ENCODE peak calls at places on chromosome 11, in seven cellular contexts. A, E, G, C, S, B and W are unnamed samples.

GRCh38 chr11:7665473-7666291 is 7.6 kb downstream of the CYB5R2 start:
- DNase-seq in A (peak; percentile 42), E (peak; percentile 85), G (peak; percentile 91), C (peak; percentile 86), S (peak; percentile 59), B (peak; percentile 88), W (peak; percentile 35)

GRCh38 chr11:102552447-102553200 is 22.1 kb upstream of the MMP7 start:
- DNase-seq in A (peak; percentile 99), E (peak; percentile 96), G (no peak), C (peak; percentile 98), S (no peak), B (peak; percentile 50), W (peak; percentile 84)

GRCh38 chr11:9787260-9787659 is 123.4 kb downstream of the SWAP70 start:
- DNase-seq in A (no peak), E (no peak), G (no peak), C (no peak), S (no peak), B (no peak), W (no peak)

GRCh38 chr11:60860943-60861342 is 5.2 kb upstream of the PTGDR2 start:
- DNase-seq in A (no peak), E (no peak), G (no peak), C (no peak), S (no peak), B (no peak), W (no peak)

GRCh38 chr11:132026746-132027145 is 656.3 kb downstream of the NTM start:
- DNase-seq in A (no peak), E (no peak), G (no peak), C (no peak), S (no peak), B (no peak), W (no peak)

GRCh38 chr11:20093775-20094174 is 66.5 kb downstream of the DBX1 start:
- DNase-seq in A (no peak), E (no peak), G (no peak), C (no peak), S (no peak), B (no peak), W (no peak)

GRCh38 chr11:124984512-124984854 is 30.5 kb downstream of the CCDC15 start:
- DNase-seq in A (no peak), E (no peak), G (peak; percentile 23), C (no peak), S (no peak), B (no peak), W (no peak)

GRCh38 chr11:70304208-70304603 is 33.7 kb downstream of the PPFIA1 start:
- DNase-seq in A (no peak), E (no peak), G (no peak), C (no peak), S (no peak), B (no peak), W (no peak)

GRCh38 chr11:1054143-1055108 is 17.9 kb upstream of the MUC6 start:
- DNase-seq in A (no peak), E (peak; percentile 64), G (peak; percentile 61), C (peak; percentile 83), S (no peak), B (peak; percentile 90), W (no peak)

GRCh38 chr11:43316451-43316850 is 4.7 kb downstream of the API5 start:
- DNase-seq in A (no peak), E (no peak), G (no peak), C (peak; percentile 20), S (no peak), B (no peak), W (peak; percentile 18)

GRCh38 chr11:47850337-47850736 is 2.2 kb upstream of the NUP160 start:
- DNase-seq in A (no peak), E (no peak), G (no peak), C (no peak), S (no peak), B (no peak), W (no peak)

GRCh38 chr11:78338138-78338537 is 79.5 kb downstream of the GAB2 start:
- DNase-seq in A (no peak), E (no peak), G (no peak), C (no peak), S (no peak), B (no peak), W (no peak)

GRCh38 chr11:46051102-46051501 is 70.2 kb downstream of the PHF21A start:
- DNase-seq in A (no peak), E (no peak), G (no peak), C (no peak), S (no peak), B (no peak), W (no peak)

GRCh38 chr11:43508511-43508918 is 149.8 kb downstream of the TTC17 start:
- DNase-seq in A (peak; percentile 61), E (peak; percentile 19), G (no peak), C (peak; percentile 45), S (no peak), B (no peak), W (peak; percentile 80)

GRCh38 chr11:73480677-73481076 is 104.5 kb downstream of the RELT start:
- DNase-seq in A (no peak), E (no peak), G (no peak), C (no peak), S (no peak), B (no peak), W (no peak)

GRCh38 chr11:108875134-108875533 is 210.3 kb downstream of the DDX10 start:
- DNase-seq in A (no peak), E (no peak), G (no peak), C (no peak), S (no peak), B (no peak), W (no peak)

GRCh38 chr11:124612567-124613245 is 1.5 kb downstream of the PANX3 start:
- DNase-seq in A (no peak), E (no peak), G (no peak), C (no peak), S (no peak), B (no peak), W (no peak)

GRCh38 chr11:97722721-97723120 is 1298.0 kb upstream of the CNTN5 start:
- DNase-seq in A (no peak), E (no peak), G (no peak), C (no peak), S (no peak), B (no peak), W (peak; percentile 26)

GRCh38 chr11:88175004-88175706 is at the start of gene RAB38:
- DNase-seq in A (peak; percentile 70), E (peak; percentile 4), G (peak; percentile 89), C (no peak), S (no peak), B (peak; percentile 56), W (peak; percentile 64)

GRCh38 chr11:9853929-9854557 is 190.2 kb downstream of the SWAP70 start:
- DNase-seq in A (no peak), E (no peak), G (no peak), C (no peak), S (no peak), B (no peak), W (no peak)

GRCh38 chr11:972812-973211 is 47.1 kb downstream of the AP2A2 start:
- DNase-seq in A (no peak), E (no peak), G (no peak), C (no peak), S (no peak), B (no peak), W (no peak)

DNA sequence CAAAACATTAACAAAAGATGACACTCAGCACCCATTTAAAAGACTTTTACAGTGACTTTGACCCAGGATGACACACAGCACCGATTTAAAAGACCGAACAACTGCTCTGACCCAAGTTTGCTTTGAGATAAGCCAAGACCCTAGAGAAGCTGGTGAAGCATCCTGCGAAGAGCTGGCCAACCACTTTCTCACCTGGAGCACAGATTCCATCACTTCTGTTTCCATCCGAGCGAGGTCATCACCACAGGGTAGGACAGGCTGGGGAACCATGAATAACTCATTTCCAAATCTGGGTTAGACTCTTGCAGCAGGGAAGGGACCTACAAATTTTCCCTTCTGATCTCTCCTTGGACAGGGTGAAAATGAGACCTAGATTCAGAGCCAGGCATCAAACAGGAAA is 12.9 kb downstream of the CLMP start:
- DNase-seq in A (no peak), E (no peak), G (no peak), C (no peak), S (no peak), B (no peak), W (no peak)
- H3K4me1 ChIP-seq in A (peaks cover 75% of the 10 kb centered on the region), E (peaks cover 59% of the 10 kb centered on the region), G (peaks cover 3% of the 10 kb centered on the region), C (peaks cover 58% of the 10 kb centered on the region), S (no peaks in the 10 kb centered on the region), B (no peaks in the 10 kb centered on the region), W (no peaks in the 10 kb centered on the region)

DNA sequence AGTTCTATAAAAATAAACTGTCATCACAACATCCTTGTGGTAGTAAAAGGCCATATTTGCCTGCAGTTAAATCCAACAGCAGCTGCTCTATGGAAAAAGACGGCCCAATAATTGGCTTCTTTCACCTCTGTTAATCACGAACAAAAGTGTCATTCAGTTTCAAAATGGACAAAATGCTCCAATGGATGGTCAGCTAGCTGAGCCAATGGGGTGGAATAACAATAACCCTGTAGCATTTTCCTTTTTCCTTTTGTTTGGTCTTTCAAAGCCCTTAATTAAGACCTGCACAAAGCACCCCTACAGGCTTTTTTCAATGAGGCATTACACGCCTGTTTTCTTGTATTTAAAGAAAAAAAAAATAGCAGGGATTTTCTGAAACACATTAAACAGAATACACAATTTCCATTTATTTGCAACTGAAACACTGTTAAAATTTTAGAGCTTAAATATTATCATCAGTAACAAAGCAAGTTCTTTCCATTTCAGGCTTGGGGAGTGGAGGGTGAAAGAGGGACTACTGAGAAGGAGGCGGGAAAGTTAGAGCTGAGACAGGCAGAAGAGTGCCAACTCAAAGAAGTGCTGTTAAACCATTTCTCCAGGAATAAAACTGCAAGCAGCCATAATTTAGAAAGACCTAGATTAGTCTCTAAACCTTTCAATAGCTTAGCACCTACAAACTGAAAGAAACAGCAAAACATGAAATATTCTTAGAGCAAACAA is 28.7 kb downstream of the LGR4 start:
- DNase-seq in A (no peak), E (no peak), G (no peak), C (no peak), S (no peak), B (no peak), W (no peak)
- H3K4me1 ChIP-seq in A (peaks cover 35% of the 10 kb centered on the region), E (peaks cover 61% of the 10 kb centered on the region), G (peaks cover 5% of the 10 kb centered on the region), C (peaks cover 10% of the 10 kb centered on the region), S (no peaks in the 10 kb centered on the region), B (no peaks in the 10 kb centered on the region), W (peaks cover 33% of the 10 kb centered on the region)

GRCh38 chr11:74923125-74923524 is 25.8 kb downstream of the XRRA1 start:
- DNase-seq in A (no peak), E (no peak), G (no peak), C (no peak), S (no peak), B (no peak), W (no peak)
- H3K4me1 ChIP-seq in A (no peaks in the 10 kb centered on the region), E (peaks cover 9% of the 10 kb centered on the region), G (no peaks in the 10 kb centered on the region), C (peaks cover 33% of the 10 kb centered on the region), S (no peaks in the 10 kb centered on the region), B (no peaks in the 10 kb centered on the region), W (no peaks in the 10 kb centered on the region)

GRCh38 chr11:119423459-119424254 is 685 bp upstream of the THY1 start:
- DNase-seq in A (no peak), E (no peak), G (no peak), C (no peak), S (no peak), B (no peak), W (no peak)

GRCh38 chr11:119422505-119423416 is at the start of gene THY1:
- DNase-seq in A (no peak), E (no peak), G (no peak), C (no peak), S (no peak), B (no peak), W (no peak)

GRCh38 chr11:119426142-119426541 is 3.2 kb upstream of the THY1 start:
- DNase-seq in A (no peak), E (no peak), G (no peak), C (no peak), S (no peak), B (no peak), W (no peak)

GRCh38 chr11:119424276-119424675 is 1.3 kb upstream of the THY1 start:
- DNase-seq in A (no peak), E (no peak), G (no peak), C (no peak), S (no peak), B (no peak), W (no peak)

GRCh38 chr11:119424775-119425174 is 1.8 kb upstream of the THY1 start:
- DNase-seq in A (no peak), E (no peak), G (no peak), C (no peak), S (no peak), B (no peak), W (no peak)
- H3K4me1 ChIP-seq in A (no peaks in the 10 kb centered on the region), E (peaks cover 6% of the 10 kb centered on the region), G (peaks cover 23% of the 10 kb centered on the region), C (no peaks in the 10 kb centered on the region), S (no peaks in the 10 kb centered on the region), B (no peaks in the 10 kb centered on the region), W (peaks cover 6% of the 10 kb centered on the region)